ENCODE peak calls at places on chromosome 13, in six cellular contexts. T, Q, R, P, N and I are unnamed samples.
A peak's percentile ranks its signal among the peaks of the same experiment; 100 is the strongest.

GRCh38 chr13:43003010-43003409 is 11.0 kb upstream of the EPSTI1 start:
- DNase-seq in T (no peak), Q (no peak), R (no peak), P (no peak), N (peak; percentile 40), I (no peak)

GRCh38 chr13:55553736-55554135 is 1587.0 kb upstream of the PRR20A start:
- DNase-seq in T (no peak), Q (no peak), R (no peak), P (no peak), N (no peak), I (no peak)

GRCh38 chr13:40660270-40660669 is 6.2 kb downstream of the FOXO1 start:
- DNase-seq in T (no peak), Q (no peak), R (no peak), P (no peak), N (no peak), I (no peak)

GRCh38 chr13:84672616-84673015 is 790.3 kb upstream of the SLITRK1 start:
- DNase-seq in T (no peak), Q (no peak), R (no peak), P (no peak), N (no peak), I (no peak)

GRCh38 chr13:50529154-50529882 is 314.2 kb downstream of the DLEU7 start:
- DNase-seq in T (no peak), Q (peak; percentile 80), R (peak; percentile 90), P (peak; percentile 91), N (peak; percentile 89), I (peak; percentile 84)

GRCh38 chr13:112768795-112769411 is 79.1 kb downstream of the ATP11A start:
- DNase-seq in T (no peak), Q (no peak), R (peak; percentile 89), P (peak; percentile 52), N (no peak), I (peak; percentile 77)

GRCh38 chr13:52022355-52022754 is 2.1 kb upstream of the UTP14C start:
- DNase-seq in T (no peak), Q (no peak), R (no peak), P (no peak), N (no peak), I (no peak)

GRCh38 chr13:89163081-89163480 is 1491.9 kb downstream of the SLITRK5 start:
- DNase-seq in T (no peak), Q (no peak), R (no peak), P (no peak), N (no peak), I (no peak)

GRCh38 chr13:20359335-20359734 is 127.2 kb upstream of the GJB6 start:
- DNase-seq in T (peak; percentile 95), Q (no peak), R (no peak), P (no peak), N (peak; percentile 99), I (no peak)

GRCh38 chr13:50511877-50512332 is 331.6 kb downstream of the DLEU7 start:
- DNase-seq in T (no peak), Q (no peak), R (no peak), P (no peak), N (no peak), I (no peak)

GRCh38 chr13:99269627-99270252 is 11.6 kb upstream of the GPR18 start:
- DNase-seq in T (no peak), Q (no peak), R (no peak), P (no peak), N (peak; percentile 78), I (no peak)

GRCh38 chr13:21638319-21639282 is 32.3 kb upstream of the FGF9 start:
- DNase-seq in T (no peak), Q (peak; percentile 28), R (no peak), P (no peak), N (peak; percentile 4), I (no peak)

GRCh38 chr13:45219938-45220375 is 19.1 kb upstream of the KCTD4 start:
- DNase-seq in T (peak; percentile 100), Q (no peak), R (no peak), P (no peak), N (peak; percentile 44), I (no peak)

GRCh38 chr13:74708629-74709028 is 574.4 kb upstream of the KLF12 start:
- DNase-seq in T (no peak), Q (no peak), R (no peak), P (no peak), N (no peak), I (no peak)

GRCh38 chr13:25847145-25847544 is 204.7 kb downstream of the SHISA2 start:
- DNase-seq in T (no peak), Q (no peak), R (no peak), P (no peak), N (no peak), I (no peak)
- H3K27ac ChIP-seq in T (no peak overlapping the region), Q (no peak overlapping the region), R (no peak overlapping the region), P (no peak overlapping the region), N (no peak overlapping the region), I (no peak overlapping the region)

GRCh38 chr13:48578516-48579166 is 45.8 kb upstream of the RCBTB2 start:
- DNase-seq in T (no peak), Q (no peak), R (no peak), P (no peak), N (no peak), I (peak; percentile 28)
- H3K4me1 ChIP-seq in T (no peaks in the 10 kb centered on the region), Q (peaks cover 6% of the 10 kb centered on the region), R (peaks cover 5% of the 10 kb centered on the region), P (peaks cover 7% of the 10 kb centered on the region), N (no peaks in the 10 kb centered on the region), I (peaks cover 5% of the 10 kb centered on the region)

DNA sequence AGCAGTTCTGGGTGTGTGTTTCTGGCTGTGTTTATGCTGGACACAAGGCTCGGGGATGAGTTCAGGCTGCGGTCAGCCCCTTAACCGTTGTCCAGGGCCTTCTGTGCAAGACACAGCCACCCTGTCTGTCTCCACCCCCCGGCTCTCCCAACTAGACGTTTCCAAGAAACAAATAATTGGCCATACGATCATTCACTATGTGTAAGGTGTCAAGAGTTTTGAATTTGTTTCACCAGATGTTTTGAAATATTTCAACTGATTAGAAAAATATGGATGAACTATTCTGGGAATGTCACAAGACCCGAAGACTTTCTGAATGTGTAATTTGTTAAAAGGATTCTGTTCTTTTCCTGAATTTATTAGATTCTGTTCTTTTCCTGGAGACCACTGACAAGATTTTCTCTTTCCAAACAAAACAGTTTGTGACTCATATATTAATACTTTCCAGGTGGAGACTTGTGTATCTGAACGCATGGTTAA is 318.2 kb downstream of the MYO16 start:
- DNase-seq in T (no peak), Q (no peak), R (no peak), P (no peak), N (peak; percentile 30), I (no peak)
- H3K27ac ChIP-seq in T (no peak overlapping the region), Q (no peak overlapping the region), R (no peak overlapping the region), P (no peak overlapping the region), N (no peak overlapping the region), I (no peak overlapping the region)

GRCh38 chr13:114105351-114106225 is 26.8 kb downstream of the RASA3 start:
- DNase-seq in T (no peak), Q (no peak), R (peak; percentile 57), P (no peak), N (no peak), I (no peak)
- H3K4me1 ChIP-seq in T (no peaks in the 10 kb centered on the region), Q (peaks cover 8% of the 10 kb centered on the region), R (peaks cover 62% of the 10 kb centered on the region), P (peaks cover 18% of the 10 kb centered on the region), N (peaks cover 54% of the 10 kb centered on the region), I (peaks cover 14% of the 10 kb centered on the region)